ENCODE peak calls at places on chromosomes 6 and 20, in nine cellular contexts. Y is activated CD4-positive, CD25-positive, alpha-beta regulatory T cell treated with anti-CD3 and anti-CD28 coated beads, Interleukin-2, amount 50 U/mL, for 72 hours; B is pancreas; Q is amygdala; W is NCI-H187 treated with DMSO at 0.1 percent for 48 hours; M is activated CD4-positive, alpha-beta T cell treated with anti-CD3 and anti-CD28 coated beads, Interleukin-2, amount 50 U/mL, for 1 hour; A is stimulated activated effector memory CD8-positive, alpha-beta T cell treated with anti-CD3 and anti-CD28 coated beads, Interleukin-12 subunit alpha, Interleukin-12 subunit beta, amount 100 ng/mL, for 72 hours; G is activated T-helper 1 cell treated with Interleukin-2 at 50 U/mL for 16 hours; L is ACHN. S is an unnamed sample.

GRCh38 chr20:14069796-14070195 is 74.5 kb downstream of the MACROD2 start:
- DNase-seq in Y (no peak), B (no peak), Q (no peak), W (no peak), M (no peak), A (no peak), G (no peak), L (no peak), S (no peak)

GRCh38 chr6:150196942-150197745 is 54.3 kb downstream of the PPP1R14C start:
- DNase-seq in Y (no peak), B (no peak), Q (no peak), W (peak; percentile 12), M (no peak), A (no peak), G (no peak), L (no peak), S (no peak)

GRCh38 chr6:131213501-131213990 is 78.3 kb downstream of the AKAP7 start:
- DNase-seq in Y (no peak), B (no peak), Q (no peak), W (no peak), M (no peak), A (no peak), G (no peak), L (no peak), S (no peak)

GRCh38 chr6:3825331-3825831 is 23.8 kb upstream of the FAM50B start:
- DNase-seq in Y (no peak), B (no peak), Q (peak; percentile 44), W (no peak), M (no peak), A (no peak), G (no peak), L (peak; percentile 64), S (peak; percentile 59)

GRCh38 chr6:6546318-6547110 is 42.0 kb upstream of the LY86 start:
- DNase-seq in Y (peak; percentile 49), B (peak; percentile 83), Q (peak; percentile 61), W (no peak), M (no peak), A (no peak), G (peak; percentile 6), L (no peak), S (peak; percentile 63)

GRCh38 chr6:157462956-157463742 is 82.2 kb downstream of the ZDHHC14 start:
- DNase-seq in Y (no peak), B (no peak), Q (no peak), W (no peak), M (no peak), A (peak; percentile 41), G (no peak), L (no peak), S (no peak)

GRCh38 chr6:138007014-138007472 is 100.2 kb downstream of the PERP start:
- DNase-seq in Y (no peak), B (peak; percentile 58), Q (no peak), W (no peak), M (no peak), A (peak; percentile 55), G (no peak), L (peak; percentile 35), S (no peak)

GRCh38 chr6:26216015-26216885 is 129.0 kb downstream of the HFE start:
- DNase-seq in Y (peak; percentile 77), B (no peak), Q (peak; percentile 24), W (peak; percentile 96), M (peak; percentile 58), A (peak; percentile 93), G (peak; percentile 59), L (peak; percentile 98), S (peak; percentile 37)

GRCh38 chr20:32072168-32072721 is 20.2 kb downstream of the HCK start:
- DNase-seq in Y (no peak), B (no peak), Q (no peak), W (no peak), M (no peak), A (no peak), G (no peak), L (no peak), S (no peak)

GRCh38 chr6:40569162-40569920 is 17.8 kb downstream of the LRFN2 start:
- DNase-seq in Y (no peak), B (no peak), Q (no peak), W (no peak), M (no peak), A (no peak), G (no peak), L (no peak), S (no peak)

GRCh38 chr6:158988477-158988876 is 11.5 kb downstream of the RSPH3 start:
- DNase-seq in Y (no peak), B (no peak), Q (no peak), W (no peak), M (no peak), A (no peak), G (no peak), L (no peak), S (no peak)

GRCh38 chr6:116858060-116858459 is 19.0 kb upstream of the RFX6 start:
- DNase-seq in Y (no peak), B (no peak), Q (no peak), W (no peak), M (no peak), A (no peak), G (no peak), L (no peak), S (no peak)

GRCh38 chr6:4664117-4664626 is 112.0 kb upstream of the CDYL start:
- DNase-seq in Y (no peak), B (no peak), Q (peak; percentile 42), W (no peak), M (no peak), A (no peak), G (no peak), L (no peak), S (peak; percentile 56)

GRCh38 chr20:22623211-22623610 is 38.8 kb upstream of the FOXA2 start:
- DNase-seq in Y (no peak), B (no peak), Q (no peak), W (no peak), M (no peak), A (no peak), G (no peak), L (no peak), S (no peak)

GRCh38 chr20:51960004-51960403 is 157.7 kb upstream of the SALL4 start:
- DNase-seq in Y (no peak), B (no peak), Q (no peak), W (no peak), M (no peak), A (no peak), G (no peak), L (no peak), S (no peak)

GRCh38 chr6:2940010-2940850 is 31.1 kb downstream of the SERPINB6 start:
- DNase-seq in Y (peak; percentile 62), B (peak; percentile 20), Q (no peak), W (no peak), M (peak; percentile 63), A (peak; percentile 94), G (peak; percentile 36), L (no peak), S (no peak)

GRCh38 chr6:98467091-98467490 is 367.3 kb upstream of the POU3F2 start:
- DNase-seq in Y (no peak), B (no peak), Q (no peak), W (no peak), M (no peak), A (no peak), G (no peak), L (no peak), S (no peak)

GRCh38 chr20:46545077-46545826 is 5.2 kb downstream of the OCSTAMP start:
- DNase-seq in Y (no peak), B (no peak), Q (no peak), W (no peak), M (no peak), A (peak; percentile 77), G (no peak), L (no peak), S (no peak)

GRCh38 chr6:134097114-134097707 is 44.8 kb upstream of the SLC2A12 start:
- DNase-seq in Y (peak; percentile 39), B (no peak), Q (peak; percentile 30), W (no peak), M (peak; percentile 62), A (peak; percentile 65), G (peak; percentile 9), L (peak; percentile 61), S (no peak)

GRCh38 chr6:158769696-158770446 is 49.3 kb downstream of the EZR start:
- DNase-seq in Y (no peak), B (no peak), Q (peak; percentile 46), W (peak; percentile 30), M (no peak), A (no peak), G (no peak), L (no peak), S (no peak)

GRCh38 chr6:31065556-31065955 is 46.8 kb downstream of the C6orf15 start:
- DNase-seq in Y (no peak), B (no peak), Q (no peak), W (no peak), M (no peak), A (no peak), G (no peak), L (no peak), S (no peak)

GRCh38 chr6:23505021-23505420 is 621.0 kb upstream of the NRSN1 start:
- DNase-seq in Y (no peak), B (no peak), Q (no peak), W (no peak), M (no peak), A (no peak), G (no peak), L (no peak), S (no peak)

GRCh38 chr6:20706293-20707165 is 172.3 kb downstream of the CDKAL1 start:
- DNase-seq in Y (no peak), B (no peak), Q (no peak), W (peak; percentile 75), M (no peak), A (no peak), G (no peak), L (peak; percentile 51), S (no peak)

GRCh38 chr20:21981607-21982344 is 276.3 kb downstream of the PAX1 start:
- DNase-seq in Y (no peak), B (no peak), Q (no peak), W (no peak), M (no peak), A (no peak), G (no peak), L (no peak), S (no peak)